ENCODE peak calls at places on chromosome 4, in six cellular contexts. K, S, Q, Y, J and L are unnamed samples.

GRCh38 chr4:146469053-146469452 is 52.7 kb downstream of the SLC10A7 start:
- DNase-seq in K (no peak), Q (no peak), Y (no peak), S (no peak), J (no peak), L (no peak)

GRCh38 chr4:62133977-62134376 is 933.9 kb downstream of the ADGRL3 start:
- DNase-seq in S (no peak), Q (no peak), K (no peak), Y (no peak), J (no peak), L (no peak)

GRCh38 chr4:89511776-89512175 is 204.2 kb upstream of the GPRIN3 start:
- DNase-seq in J (no peak), Q (no peak), K (no peak), Y (no peak), S (no peak), L (no peak)

GRCh38 chr4:686371-687040 is 2.4 kb downstream of the SLC49A3 start:
- DNase-seq in Q (peak), J (no peak), Y (no peak), K (no peak), S (no peak), L (no peak)

GRCh38 chr4:184983660-184984356 is 34.5 kb upstream of the HELT start:
- DNase-seq in K (peak), S (no peak), J (peak), Q (peak), Y (peak), L (no peak)

GRCh38 chr4:2069986-2070385 is 10.9 kb downstream of the NAT8L start:
- DNase-seq in Q (peak), Y (no peak), J (no peak), K (no peak), S (no peak), L (no peak)

GRCh38 chr4:148634476-148634875 is 192.3 kb upstream of the NR3C2 start:
- DNase-seq in K (no peak), S (no peak), Q (no peak), J (no peak), Y (no peak), L (no peak)

GRCh38 chr4:82776925-82777542 is 21.6 kb downstream of the SCD5 start:
- DNase-seq in S (no peak), K (no peak), J (no peak), Y (no peak), Q (no peak), L (no peak)

GRCh38 chr4:167838686-167839085 is 253.7 kb upstream of the ANXA10 start:
- DNase-seq in Q (no peak), S (no peak), J (no peak), Y (no peak), K (no peak), L (no peak)

GRCh38 chr4:112083587-112084347 is 61.5 kb upstream of the FAM241A start:
- DNase-seq in K (no peak), Y (no peak), Q (no peak), J (no peak), S (no peak), L (no peak)

GRCh38 chr4:98794565-98795205 is 134.2 kb downstream of the EIF4E start:
- DNase-seq in Y (no peak), S (no peak), J (no peak), K (no peak), Q (no peak), L (no peak)

GRCh38 chr4:181957088-181957487 is 286.1 kb upstream of the TENM3 start:
- DNase-seq in S (no peak), Q (no peak), K (peak), J (no peak), Y (no peak), L (no peak)

GRCh38 chr4:20301161-20301560 is 49.5 kb downstream of the SLIT2 start:
- DNase-seq in Y (no peak), S (no peak), K (no peak), J (no peak), Q (no peak), L (no peak)

GRCh38 chr4:20311863-20312262 is 60.2 kb downstream of the SLIT2 start:
- DNase-seq in Q (no peak), Y (no peak), J (no peak), K (no peak), S (no peak), L (no peak)

GRCh38 chr4:20305976-20306375 is 54.3 kb downstream of the SLIT2 start:
- DNase-seq in K (peak), Q (no peak), Y (no peak), J (no peak), S (no peak), L (no peak)
- TF ChIP-seq CTCF in K (no peak), Q (peak), Y (peak), J (no peak), S (peak), L (no peak)

DNA sequence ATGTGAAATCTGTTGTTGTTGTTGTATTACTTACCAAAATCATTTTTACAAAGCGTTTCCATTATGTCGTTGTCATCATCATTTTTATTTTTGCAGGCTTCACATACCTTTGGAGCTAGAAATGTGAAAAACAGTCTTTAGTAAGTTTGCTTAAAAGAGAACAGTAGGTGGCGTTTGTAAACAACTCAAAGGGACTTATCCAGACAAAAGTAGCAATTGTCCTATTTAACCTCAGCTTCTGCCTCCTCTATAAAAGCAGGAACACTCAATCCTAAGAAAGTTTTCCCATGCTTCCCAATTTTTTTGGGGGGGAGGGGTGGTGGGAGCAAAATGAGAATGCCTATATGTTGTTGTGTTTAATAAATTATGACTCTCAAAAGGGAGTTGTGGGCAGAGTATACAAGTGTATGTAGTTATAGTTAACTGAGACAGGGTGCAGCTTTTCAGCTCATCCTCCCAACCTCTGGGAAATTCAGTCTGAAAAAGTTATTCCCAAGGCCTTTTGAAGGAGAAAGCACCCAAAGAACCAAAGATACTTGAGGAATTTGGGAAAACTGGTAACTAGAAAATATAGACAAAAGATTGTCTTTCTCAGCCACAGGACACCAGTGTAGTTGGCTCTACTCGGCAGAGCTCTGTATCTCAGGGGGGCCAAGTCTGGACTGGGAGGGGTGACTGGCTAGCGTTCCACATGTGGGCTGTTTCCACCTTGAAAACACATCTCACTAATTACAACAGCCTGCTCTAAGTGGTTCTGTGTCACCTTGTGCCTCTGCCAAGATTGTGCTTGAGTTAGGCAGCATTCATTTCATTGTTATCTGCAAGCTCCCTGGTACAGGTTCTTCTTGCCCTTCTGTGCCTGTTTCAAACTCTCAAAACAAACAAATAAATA is 2.8 kb downstream of the SFRP2 start:
- DNase-seq in Q (no peak), K (no peak), Y (no peak), S (no peak), J (peak), L (no peak)
- TF ChIP-seq CTCF in Q (peak), K (no peak), Y (peak), S (no peak), J (peak), L (no peak)

GRCh38 chr4:100076753-100077152 is 113.5 kb downstream of the DDIT4L start:
- DNase-seq in Y (no peak), Q (no peak), S (no peak), K (no peak), J (no peak), L (no peak)

GRCh38 chr4:100070868-100071267 is 119.4 kb downstream of the DDIT4L start:
- DNase-seq in J (no peak), Y (no peak), S (no peak), K (no peak), Q (no peak), L (no peak)

GRCh38 chr4:100075486-100076270 is 114.6 kb downstream of the DDIT4L start:
- DNase-seq in J (no peak), Y (no peak), K (no peak), S (no peak), Q (no peak), L (no peak)

GRCh38 chr4:100071531-100071930 is 118.7 kb downstream of the DDIT4L start:
- DNase-seq in J (no peak), Q (no peak), S (no peak), Y (no peak), K (no peak), L (no peak)

GRCh38 chr4:100075056-100075455 is 115.2 kb downstream of the DDIT4L start:
- DNase-seq in Y (no peak), K (no peak), J (no peak), Q (no peak), S (no peak), L (no peak)
- TF ChIP-seq CTCF in Y (no peak), K (no peak), J (no peak), Q (no peak), S (no peak), L (no peak)

DNA sequence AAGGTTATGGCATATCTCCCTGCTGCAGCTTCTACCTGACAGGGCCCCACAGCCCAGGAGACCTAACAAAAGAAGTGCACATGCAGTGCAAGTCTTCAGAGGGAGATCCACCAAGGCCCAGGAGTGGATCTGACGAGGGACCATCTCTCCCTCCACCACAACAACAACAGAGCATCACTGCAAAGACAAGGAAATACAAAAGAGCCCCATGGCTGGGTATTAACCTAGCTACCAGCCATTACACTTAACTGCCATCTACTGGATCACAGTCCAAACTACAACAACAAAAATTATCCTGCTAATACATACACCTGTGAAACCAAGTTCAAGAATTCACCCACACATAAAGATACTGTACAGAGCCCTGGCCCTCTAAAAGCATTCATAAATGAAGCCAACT is 280.2 kb upstream of the SLC7A11 start:
- DNase-seq in J (no peak), Y (no peak), Q (no peak), S (no peak), K (no peak), L (no peak)
- TF ChIP-seq CTCF in J (peak), Y (peak), Q (no peak), S (no peak), K (no peak), L (no peak)

GRCh38 chr4:144788469-144788868 is 142.5 kb downstream of the HHIP start:
- DNase-seq in J (no peak), Q (no peak), Y (no peak), K (no peak), S (no peak), L (no peak)

GRCh38 chr4:144782345-144782744 is 136.4 kb downstream of the HHIP start:
- DNase-seq in Q (no peak), Y (peak), S (no peak), K (no peak), J (no peak), L (no peak)

DNA sequence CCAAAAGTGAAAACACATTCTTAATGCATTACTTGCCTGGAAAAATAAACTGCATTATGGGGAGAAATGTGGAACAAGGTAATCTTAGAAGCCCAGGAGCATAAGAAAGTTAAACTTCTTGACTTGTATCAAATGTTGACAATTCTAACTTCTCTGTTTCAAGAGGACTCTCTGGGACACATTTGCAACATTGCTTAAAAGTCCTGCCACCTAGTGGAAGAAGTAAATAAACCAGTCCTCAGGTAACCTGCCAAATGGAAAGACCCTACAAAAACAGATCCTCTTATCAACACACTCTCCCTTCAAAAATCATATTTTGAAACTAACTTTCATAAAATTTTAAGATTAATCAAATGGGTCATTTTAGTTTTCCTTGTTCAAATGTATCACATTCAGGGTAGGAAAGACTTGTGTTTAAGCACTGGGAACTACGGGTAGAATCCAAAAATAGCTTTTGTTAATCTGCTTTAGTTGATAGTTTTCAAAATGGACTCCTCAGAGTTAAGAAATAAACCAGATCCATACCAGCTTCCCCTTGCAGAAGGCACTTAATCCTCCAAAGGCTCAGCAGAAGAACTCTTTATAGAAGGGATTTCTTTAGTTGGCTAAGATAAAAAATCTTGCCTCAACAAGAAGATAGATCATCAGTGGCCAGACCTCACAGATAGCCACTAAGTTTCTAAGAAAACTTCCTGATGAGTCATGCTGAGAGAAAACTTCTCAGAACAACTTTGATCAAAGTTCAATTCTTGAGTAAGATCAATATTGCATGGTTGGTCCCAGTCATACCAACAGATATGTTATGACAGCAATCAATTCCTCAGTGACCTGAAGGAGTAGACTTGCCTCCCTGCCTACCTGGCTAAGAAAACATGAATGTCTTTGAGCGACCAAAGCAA is 141.7 kb downstream of the HHIP start:
- DNase-seq in Y (no peak), Q (no peak), J (peak), K (no peak), S (no peak), L (no peak)
- TF ChIP-seq CTCF in Y (peak), Q (peak), J (peak), K (no peak), S (peak), L (no peak)

GRCh38 chr4:80610845-80611244 is 275.3 kb downstream of the CFAP299 start:
- DNase-seq in Y (no peak), Q (no peak), K (peak), J (peak), S (no peak), L (no peak)

GRCh38 chr4:80610199-80610598 is 274.7 kb downstream of the CFAP299 start:
- DNase-seq in Q (no peak), Y (no peak), S (no peak), J (no peak), K (no peak), L (no peak)

GRCh38 chr4:80615099-80615498 is 279.6 kb downstream of the CFAP299 start:
- DNase-seq in S (no peak), Y (no peak), Q (no peak), K (no peak), J (no peak), L (no peak)

GRCh38 chr4:80611366-80611765 is 275.8 kb downstream of the CFAP299 start:
- DNase-seq in Q (no peak), K (no peak), J (no peak), Y (no peak), S (no peak), L (no peak)

GRCh38 chr4:80614319-80614718 is 278.8 kb downstream of the CFAP299 start:
- DNase-seq in J (no peak), K (no peak), S (no peak), Y (no peak), Q (peak), L (no peak)
- TF ChIP-seq CTCF in J (no peak), K (no peak), S (no peak), Y (no peak), Q (no peak), L (no peak)

DNA sequence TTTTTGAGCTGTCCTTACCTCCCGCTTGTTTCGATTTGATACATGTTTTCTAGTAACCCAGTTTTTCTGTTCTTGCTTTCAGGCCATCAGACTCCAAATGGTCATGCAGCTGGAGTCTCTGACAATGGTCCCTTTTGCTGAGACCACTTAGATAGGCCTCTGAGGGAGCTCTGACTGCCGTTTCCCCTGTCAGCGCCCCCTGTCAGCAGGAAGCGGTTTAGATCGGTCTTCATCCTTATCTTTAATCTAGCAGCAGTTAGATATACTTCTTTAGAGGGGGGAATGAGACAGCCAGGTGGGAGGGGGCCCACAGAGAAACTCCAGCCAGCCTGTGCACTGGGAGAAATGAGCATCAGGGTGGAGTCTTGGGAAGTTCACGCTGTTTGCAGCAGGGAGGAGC is 457.9 kb downstream of the GPAT3 start:
- DNase-seq in Q (no peak), S (no peak), Y (peak), K (no peak), J (no peak), L (no peak)
- TF ChIP-seq CTCF in Q (no peak), S (no peak), Y (peak), K (no peak), J (no peak), L (no peak)